ENCODE peak calls at places on chromosomes 11 and 22, in eight cellular contexts. A is GM12878, V is transverse colon, M is body of pancreas, J is GM10248, Z is bronchial epithelial cell, F is fibroblast of pulmonary artery, Q is dorsolateral prefrontal cortex. P is an unnamed sample.

GRCh38 chr22:28826921-28827320 is 26.6 kb upstream of the XBP1 start:
- DNase-seq in Z (no peak), Q (no peak), M (no peak), V (no peak), F (no peak), J (no peak), A (no peak), P (no peak)

GRCh38 chr11:121095561-121095960 is 5.5 kb upstream of the TECTA start:
- DNase-seq in M (no peak), Q (no peak), F (no peak), V (no peak), A (no peak), Z (peak; percentile 7), J (no peak), P (no peak)

GRCh38 chr11:227824-228223 is 8.3 kb downstream of the SIRT3 start:
- DNase-seq in V (no peak), Z (no peak), M (no peak), J (no peak), A (no peak), F (no peak), Q (no peak), P (no peak)

GRCh38 chr11:124115782-124116616 is 749 bp downstream of the VWA5A start:
- DNase-seq in Z (peak; percentile 27), F (no peak), Q (no peak), J (no peak), A (no peak), V (peak; percentile 43), M (peak; percentile 44), P (no peak)

GRCh38 chr22:31140746-31141145 is 438 bp upstream of the PLA2G3 start:
- DNase-seq in A (no peak), J (no peak), Q (no peak), Z (no peak), F (no peak), V (no peak), M (peak; percentile 53), P (no peak)

GRCh38 chr11:1870721-1871466 is 18.0 kb downstream of the LSP1 start:
- DNase-seq in Q (peak; percentile 67), V (no peak), A (no peak), M (peak; percentile 76), F (no peak), J (no peak), Z (no peak), P (peak; percentile 61)

GRCh38 chr11:65427691-65428577 is 5.3 kb downstream of the NEAT1 start:
- DNase-seq in M (peak; percentile 76), Q (peak; percentile 26), A (no peak), J (no peak), V (peak; percentile 69), Z (peak; percentile 73), F (peak; percentile 85), P (peak; percentile 65)

GRCh38 chr11:109970516-109971183 is 122.5 kb upstream of the ZC3H12C start:
- DNase-seq in V (no peak), Q (no peak), M (no peak), F (no peak), Z (no peak), A (peak; percentile 85), J (peak; percentile 34), P (peak; percentile 52)

GRCh38 chr11:64239662-64240466 is 1.0 kb upstream of the FKBP2 start:
- DNase-seq in F (no peak), Z (no peak), M (no peak), A (peak; percentile 36), Q (no peak), J (peak; percentile 73), V (no peak), P (peak; percentile 63)

GRCh38 chr11:134560566-134561347 is 148.7 kb upstream of the B3GAT1 start:
- DNase-seq in M (no peak), Q (no peak), Z (no peak), F (no peak), A (no peak), V (no peak), J (no peak), P (no peak)

GRCh38 chr22:34036936-34037335 is 116.7 kb upstream of the LARGE1 start:
- DNase-seq in A (no peak), Q (no peak), M (no peak), V (no peak), F (no peak), Z (no peak), J (no peak), P (no peak)

GRCh38 chr11:61336171-61336935 is 3.3 kb downstream of the TKFC start:
- DNase-seq in J (peak; percentile 92), F (peak; percentile 80), Z (peak; percentile 68), A (peak; percentile 50), Q (peak; percentile 75), M (peak; percentile 89), V (peak; percentile 86), P (peak; percentile 87)

GRCh38 chr11:72897506-72897905 is 83.3 kb downstream of the ATG16L2 start:
- DNase-seq in V (no peak), J (no peak), Z (peak; percentile 83), F (no peak), M (no peak), A (no peak), Q (no peak), P (no peak)

GRCh38 chr11:112470355-112470754 is 209.7 kb upstream of the PLET1 start:
- DNase-seq in F (no peak), Q (no peak), J (no peak), V (no peak), M (no peak), A (no peak), Z (peak; percentile 71), P (no peak)

GRCh38 chr22:35839811-35840739 is 122.4 kb downstream of the APOL5 start:
- DNase-seq in A (no peak), Q (peak; percentile 66), M (peak; percentile 87), J (no peak), V (peak; percentile 86), F (peak; percentile 98), Z (peak; percentile 94), P (peak; percentile 23)

GRCh38 chr11:6229911-6230310 is 4.5 kb downstream of the FHIP1B start:
- DNase-seq in M (no peak), Z (no peak), Q (no peak), V (peak; percentile 80), F (no peak), J (no peak), A (no peak), P (peak; percentile 28)

GRCh38 chr11:60344146-60344545 is 17.1 kb downstream of the MS4A6E start:
- DNase-seq in Q (no peak), Z (no peak), J (no peak), M (no peak), A (no peak), F (no peak), V (no peak), P (no peak)

GRCh38 chr22:30885591-30885990 is 83.0 kb downstream of the MORC2 start:
- DNase-seq in J (no peak), F (no peak), A (no peak), V (no peak), Z (no peak), M (no peak), Q (no peak), P (no peak)

GRCh38 chr11:67195971-67196418 is 70.3 kb upstream of the GRK2 start:
- DNase-seq in V (peak; percentile 10), A (no peak), Q (no peak), J (no peak), Z (no peak), M (no peak), F (peak; percentile 28), P (no peak)

GRCh38 chr22:37633693-37634504 is 5.6 kb upstream of the SH3BP1 start:
- DNase-seq in V (peak; percentile 84), M (peak; percentile 59), A (peak; percentile 60), Z (no peak), F (peak; percentile 95), Q (peak; percentile 88), J (peak; percentile 92), P (peak; percentile 90)

DNA sequence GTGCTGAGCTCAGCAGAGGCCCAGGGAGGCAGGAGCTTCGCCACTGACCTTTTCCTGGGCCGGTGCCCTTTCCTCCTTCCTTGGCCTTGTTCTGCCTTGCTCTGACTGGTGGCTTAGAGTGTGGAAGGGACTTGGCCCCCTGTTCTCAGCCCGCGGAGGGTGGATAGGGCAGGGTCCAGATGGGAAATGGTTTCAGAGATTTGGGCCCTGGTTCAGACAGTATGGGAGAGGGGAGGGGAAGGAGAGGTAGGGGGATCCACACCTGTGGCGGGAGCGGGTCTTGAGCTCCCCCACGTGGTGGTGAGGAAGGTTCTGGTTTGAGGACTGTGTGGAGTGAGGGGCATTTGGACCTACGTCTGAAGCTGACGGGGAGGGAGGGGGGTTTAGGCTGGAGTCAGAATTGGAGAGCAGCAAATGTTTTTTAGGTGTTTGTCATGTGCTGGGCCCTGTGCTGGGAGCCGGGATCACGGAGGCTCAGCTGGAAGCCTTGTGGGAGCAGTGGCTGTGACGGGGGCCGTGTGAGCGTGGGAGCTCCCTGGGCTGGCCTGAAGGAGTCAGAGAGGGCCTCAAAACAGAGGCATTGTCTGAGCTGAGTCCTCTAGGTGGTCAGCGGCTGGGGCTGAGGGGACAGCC is 27.2 kb downstream of the SHANK3 start:
- DNase-seq in V (no peak), F (no peak), M (peak; percentile 10), J (no peak), A (no peak), Q (peak; percentile 52), Z (no peak), P (no peak)
- TF ChIP-seq CTCF in V (no peak), F (peak; percentile 19), M (peak; percentile 14), J (peak; percentile 25), A (peak; percentile 39), Q (no peak), Z (peak; percentile 46), P (no peak)

DNA sequence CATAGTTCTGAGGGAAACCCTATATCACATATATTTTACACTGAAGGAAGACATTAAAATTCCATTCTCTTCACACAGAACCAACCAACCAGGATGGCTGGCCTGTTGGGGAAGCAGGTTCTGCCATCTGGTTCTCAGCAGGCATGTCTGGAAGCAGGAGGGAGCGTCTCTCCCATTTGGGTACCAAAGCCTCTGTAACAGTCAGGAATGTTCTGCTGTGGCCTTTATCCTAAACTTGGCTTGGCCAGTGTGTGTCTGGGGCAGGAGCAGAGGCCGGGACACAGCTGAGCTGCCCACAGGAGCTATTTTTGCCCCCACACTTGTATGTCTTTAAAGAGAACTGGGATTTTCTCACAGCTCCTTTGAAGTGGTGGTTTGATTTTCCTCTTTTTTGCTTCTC is 29.3 kb downstream of the SGSM3 start:
- DNase-seq in F (no peak), Z (no peak), V (no peak), Q (no peak), A (no peak), M (no peak), J (no peak), P (no peak)
- TF ChIP-seq CTCF in F (no peak), Z (no peak), V (no peak), Q (no peak), A (no peak), M (no peak), J (no peak), P (no peak)

DNA sequence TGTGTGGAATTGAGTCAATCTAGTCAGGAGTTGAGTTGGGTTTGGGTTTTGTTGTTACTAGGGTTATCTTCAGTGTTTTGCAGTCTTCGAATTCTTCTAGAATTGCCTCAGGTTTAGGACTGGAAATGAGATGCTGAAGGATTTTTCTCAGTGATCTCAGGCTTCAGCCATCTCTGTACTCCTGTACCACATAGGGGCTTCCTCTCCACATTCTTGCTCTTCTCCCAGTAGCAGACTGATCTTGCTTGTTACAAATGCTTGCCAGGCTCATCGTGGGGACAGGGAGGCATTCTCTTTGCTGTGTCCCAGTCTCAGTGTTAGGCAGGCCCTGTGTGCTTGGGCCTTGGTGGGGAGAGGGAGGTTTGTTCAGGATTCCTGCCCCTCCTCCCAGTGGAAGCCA is 96.1 kb downstream of the LRRC32 start:
- DNase-seq in V (no peak), J (no peak), Q (no peak), F (peak; percentile 37), A (no peak), M (no peak), Z (no peak), P (no peak)
- TF ChIP-seq CTCF in V (no peak), J (no peak), Q (no peak), F (no peak), A (no peak), M (no peak), Z (no peak), P (no peak)

GRCh38 chr22:42966389-42966998 is 48.5 kb downstream of the PACSIN2 start:
- DNase-seq in V (no peak), F (no peak), Z (no peak), Q (no peak), J (no peak), A (no peak), M (no peak), P (no peak)
- TF ChIP-seq CTCF in V (no peak), F (no peak), Z (no peak), Q (no peak), J (no peak), A (no peak), M (no peak), P (no peak)

P was measured in activated CD8-positive, alpha-beta T cell treated with anti-CD3 and anti-CD28 coated beads for 36 hours.